ENCODE peak calls at places on chromosomes 3 and 15, in ten cellular contexts. One of them, this sample, is unnamed.

GRCh38 chr3:186966406-186966805 is 36.1 kb downstream of the ST6GAL1 start:
- DNase-seq in HEK293T: no peak
- DNase-seq in choroid plexus epithelial cell: no peak
- DNase-seq in heart left ventricle: no peak
- DNase-seq in hepatic stellate cell: no peak
- DNase-seq in stimulated activated CD8-positive, alpha-beta memory T cell treated with anti-CD3 and anti-CD28 coated beads, Interleukin-12 subunit alpha, Interleukin-12 subunit beta, amount 100 ng/mL, for 1 hour: no peak
- DNase-seq in A172: no peak
- DNase-seq in GF-D8: no peak
- DNase-seq in stimulated activated CD4-positive, alpha-beta T cell treated with anti-CD3 and anti-CD28 coated beads, Interleukin-15, amount 100 ng/mL, for 1 hour: no peak
- DNase-seq in psoas muscle: no peak
- DNase-seq in this sample: no peak

GRCh38 chr3:158727499-158728377 is 4.5 kb downstream of the RARRES1 start:
- DNase-seq in HEK293T: peak
- DNase-seq in hepatic stellate cell: peak
- DNase-seq in stimulated activated CD8-positive, alpha-beta memory T cell treated with anti-CD3 and anti-CD28 coated beads, Interleukin-12 subunit alpha, Interleukin-12 subunit beta, amount 100 ng/mL, for 1 hour: peak
- DNase-seq in GF-D8: peak
- DNase-seq in heart left ventricle: no peak
- DNase-seq in A172: peak
- DNase-seq in choroid plexus epithelial cell: peak
- DNase-seq in psoas muscle: no peak
- DNase-seq in stimulated activated CD4-positive, alpha-beta T cell treated with anti-CD3 and anti-CD28 coated beads, Interleukin-15, amount 100 ng/mL, for 1 hour: no peak
- DNase-seq in this sample: no peak

GRCh38 chr3:140771030-140771677 is 93.3 kb downstream of the TRIM42 start:
- DNase-seq in HEK293T: no peak
- DNase-seq in stimulated activated CD4-positive, alpha-beta T cell treated with anti-CD3 and anti-CD28 coated beads, Interleukin-15, amount 100 ng/mL, for 1 hour: no peak
- DNase-seq in A172: no peak
- DNase-seq in heart left ventricle: no peak
- DNase-seq in hepatic stellate cell: no peak
- DNase-seq in choroid plexus epithelial cell: no peak
- DNase-seq in GF-D8: no peak
- DNase-seq in psoas muscle: no peak
- DNase-seq in stimulated activated CD8-positive, alpha-beta memory T cell treated with anti-CD3 and anti-CD28 coated beads, Interleukin-12 subunit alpha, Interleukin-12 subunit beta, amount 100 ng/mL, for 1 hour: no peak
- DNase-seq in this sample: no peak

GRCh38 chr15:64019764-64020163 is 26.5 kb downstream of the DAPK2 start:
- DNase-seq in heart left ventricle: peak
- DNase-seq in choroid plexus epithelial cell: no peak
- DNase-seq in hepatic stellate cell: no peak
- DNase-seq in psoas muscle: peak
- DNase-seq in A172: no peak
- DNase-seq in stimulated activated CD4-positive, alpha-beta T cell treated with anti-CD3 and anti-CD28 coated beads, Interleukin-15, amount 100 ng/mL, for 1 hour: no peak
- DNase-seq in GF-D8: no peak
- DNase-seq in HEK293T: no peak
- DNase-seq in stimulated activated CD8-positive, alpha-beta memory T cell treated with anti-CD3 and anti-CD28 coated beads, Interleukin-12 subunit alpha, Interleukin-12 subunit beta, amount 100 ng/mL, for 1 hour: no peak
- DNase-seq in this sample: no peak

GRCh38 chr15:71679223-71680078 is 130.9 kb upstream of the NR2E3 start:
- DNase-seq in stimulated activated CD8-positive, alpha-beta memory T cell treated with anti-CD3 and anti-CD28 coated beads, Interleukin-12 subunit alpha, Interleukin-12 subunit beta, amount 100 ng/mL, for 1 hour: no peak
- DNase-seq in HEK293T: no peak
- DNase-seq in GF-D8: no peak
- DNase-seq in hepatic stellate cell: no peak
- DNase-seq in A172: peak
- DNase-seq in heart left ventricle: no peak
- DNase-seq in stimulated activated CD4-positive, alpha-beta T cell treated with anti-CD3 and anti-CD28 coated beads, Interleukin-15, amount 100 ng/mL, for 1 hour: no peak
- DNase-seq in psoas muscle: no peak
- DNase-seq in choroid plexus epithelial cell: peak
- DNase-seq in this sample: no peak

GRCh38 chr3:183149915-183150825 is 12.4 kb downstream of the LAMP3 start:
- DNase-seq in choroid plexus epithelial cell: peak
- DNase-seq in heart left ventricle: no peak
- DNase-seq in GF-D8: no peak
- DNase-seq in stimulated activated CD4-positive, alpha-beta T cell treated with anti-CD3 and anti-CD28 coated beads, Interleukin-15, amount 100 ng/mL, for 1 hour: no peak
- DNase-seq in stimulated activated CD8-positive, alpha-beta memory T cell treated with anti-CD3 and anti-CD28 coated beads, Interleukin-12 subunit alpha, Interleukin-12 subunit beta, amount 100 ng/mL, for 1 hour: no peak
- DNase-seq in HEK293T: no peak
- DNase-seq in A172: no peak
- DNase-seq in hepatic stellate cell: no peak
- DNase-seq in psoas muscle: no peak
- DNase-seq in this sample: no peak

GRCh38 chr15:70406624-70407390 is 309.1 kb upstream of the TLE3 start:
- DNase-seq in stimulated activated CD4-positive, alpha-beta T cell treated with anti-CD3 and anti-CD28 coated beads, Interleukin-15, amount 100 ng/mL, for 1 hour: no peak
- DNase-seq in psoas muscle: no peak
- DNase-seq in GF-D8: no peak
- DNase-seq in heart left ventricle: no peak
- DNase-seq in choroid plexus epithelial cell: no peak
- DNase-seq in hepatic stellate cell: no peak
- DNase-seq in A172: no peak
- DNase-seq in stimulated activated CD8-positive, alpha-beta memory T cell treated with anti-CD3 and anti-CD28 coated beads, Interleukin-12 subunit alpha, Interleukin-12 subunit beta, amount 100 ng/mL, for 1 hour: no peak
- DNase-seq in HEK293T: no peak
- DNase-seq in this sample: no peak

GRCh38 chr3:38404286-38404685 is 49.4 kb upstream of the ACVR2B start:
- DNase-seq in heart left ventricle: peak
- DNase-seq in GF-D8: no peak
- DNase-seq in hepatic stellate cell: no peak
- DNase-seq in stimulated activated CD8-positive, alpha-beta memory T cell treated with anti-CD3 and anti-CD28 coated beads, Interleukin-12 subunit alpha, Interleukin-12 subunit beta, amount 100 ng/mL, for 1 hour: no peak
- DNase-seq in psoas muscle: peak
- DNase-seq in A172: peak
- DNase-seq in choroid plexus epithelial cell: peak
- DNase-seq in stimulated activated CD4-positive, alpha-beta T cell treated with anti-CD3 and anti-CD28 coated beads, Interleukin-15, amount 100 ng/mL, for 1 hour: no peak
- DNase-seq in HEK293T: no peak
- DNase-seq in this sample: no peak

GRCh38 chr3:195873971-195874370 is 34.4 kb downstream of the TNK2 start:
- DNase-seq in choroid plexus epithelial cell: peak
- DNase-seq in stimulated activated CD4-positive, alpha-beta T cell treated with anti-CD3 and anti-CD28 coated beads, Interleukin-15, amount 100 ng/mL, for 1 hour: no peak
- DNase-seq in HEK293T: no peak
- DNase-seq in stimulated activated CD8-positive, alpha-beta memory T cell treated with anti-CD3 and anti-CD28 coated beads, Interleukin-12 subunit alpha, Interleukin-12 subunit beta, amount 100 ng/mL, for 1 hour: no peak
- DNase-seq in GF-D8: no peak
- DNase-seq in heart left ventricle: no peak
- DNase-seq in A172: peak
- DNase-seq in hepatic stellate cell: no peak
- DNase-seq in psoas muscle: peak
- DNase-seq in this sample: no peak

GRCh38 chr15:68910341-68910740 is 20.0 kb upstream of the SPESP1 start:
- DNase-seq in hepatic stellate cell: no peak
- DNase-seq in A172: no peak
- DNase-seq in heart left ventricle: no peak
- DNase-seq in GF-D8: no peak
- DNase-seq in stimulated activated CD8-positive, alpha-beta memory T cell treated with anti-CD3 and anti-CD28 coated beads, Interleukin-12 subunit alpha, Interleukin-12 subunit beta, amount 100 ng/mL, for 1 hour: no peak
- DNase-seq in stimulated activated CD4-positive, alpha-beta T cell treated with anti-CD3 and anti-CD28 coated beads, Interleukin-15, amount 100 ng/mL, for 1 hour: no peak
- DNase-seq in psoas muscle: no peak
- DNase-seq in HEK293T: no peak
- DNase-seq in choroid plexus epithelial cell: no peak
- DNase-seq in this sample: no peak

GRCh38 chr3:117837391-117837790 is 1127.8 kb downstream of the TUSC7 start:
- DNase-seq in heart left ventricle: no peak
- DNase-seq in hepatic stellate cell: no peak
- DNase-seq in stimulated activated CD8-positive, alpha-beta memory T cell treated with anti-CD3 and anti-CD28 coated beads, Interleukin-12 subunit alpha, Interleukin-12 subunit beta, amount 100 ng/mL, for 1 hour: no peak
- DNase-seq in choroid plexus epithelial cell: no peak
- DNase-seq in HEK293T: no peak
- DNase-seq in A172: no peak
- DNase-seq in GF-D8: no peak
- DNase-seq in psoas muscle: no peak
- DNase-seq in stimulated activated CD4-positive, alpha-beta T cell treated with anti-CD3 and anti-CD28 coated beads, Interleukin-15, amount 100 ng/mL, for 1 hour: no peak
- DNase-seq in this sample: no peak

GRCh38 chr3:124119056-124119721 is 127.3 kb upstream of the ROPN1 start:
- DNase-seq in stimulated activated CD8-positive, alpha-beta memory T cell treated with anti-CD3 and anti-CD28 coated beads, Interleukin-12 subunit alpha, Interleukin-12 subunit beta, amount 100 ng/mL, for 1 hour: no peak
- DNase-seq in GF-D8: no peak
- DNase-seq in hepatic stellate cell: peak
- DNase-seq in choroid plexus epithelial cell: peak
- DNase-seq in psoas muscle: no peak
- DNase-seq in stimulated activated CD4-positive, alpha-beta T cell treated with anti-CD3 and anti-CD28 coated beads, Interleukin-15, amount 100 ng/mL, for 1 hour: no peak
- DNase-seq in HEK293T: no peak
- DNase-seq in heart left ventricle: no peak
- DNase-seq in A172: peak
- DNase-seq in this sample: peak

GRCh38 chr15:48565560-48566482 is 79.7 kb downstream of the FBN1 start:
- DNase-seq in A172: peak
- DNase-seq in choroid plexus epithelial cell: peak
- DNase-seq in HEK293T: no peak
- DNase-seq in heart left ventricle: no peak
- DNase-seq in psoas muscle: no peak
- DNase-seq in hepatic stellate cell: peak
- DNase-seq in GF-D8: no peak
- DNase-seq in stimulated activated CD8-positive, alpha-beta memory T cell treated with anti-CD3 and anti-CD28 coated beads, Interleukin-12 subunit alpha, Interleukin-12 subunit beta, amount 100 ng/mL, for 1 hour: no peak
- DNase-seq in stimulated activated CD4-positive, alpha-beta T cell treated with anti-CD3 and anti-CD28 coated beads, Interleukin-15, amount 100 ng/mL, for 1 hour: no peak
- DNase-seq in this sample: no peak

GRCh38 chr3:141399200-141399599 is 30.9 kb downstream of the ZBTB38 start:
- DNase-seq in HEK293T: no peak
- DNase-seq in heart left ventricle: no peak
- DNase-seq in hepatic stellate cell: no peak
- DNase-seq in psoas muscle: no peak
- DNase-seq in stimulated activated CD4-positive, alpha-beta T cell treated with anti-CD3 and anti-CD28 coated beads, Interleukin-15, amount 100 ng/mL, for 1 hour: no peak
- DNase-seq in stimulated activated CD8-positive, alpha-beta memory T cell treated with anti-CD3 and anti-CD28 coated beads, Interleukin-12 subunit alpha, Interleukin-12 subunit beta, amount 100 ng/mL, for 1 hour: no peak
- DNase-seq in A172: no peak
- DNase-seq in GF-D8: no peak
- DNase-seq in choroid plexus epithelial cell: no peak
- DNase-seq in this sample: no peak

GRCh38 chr15:39599871-39600270 is 19.0 kb downstream of the THBS1 start:
- DNase-seq in choroid plexus epithelial cell: no peak
- DNase-seq in stimulated activated CD4-positive, alpha-beta T cell treated with anti-CD3 and anti-CD28 coated beads, Interleukin-15, amount 100 ng/mL, for 1 hour: no peak
- DNase-seq in HEK293T: no peak
- DNase-seq in heart left ventricle: no peak
- DNase-seq in GF-D8: no peak
- DNase-seq in psoas muscle: no peak
- DNase-seq in stimulated activated CD8-positive, alpha-beta memory T cell treated with anti-CD3 and anti-CD28 coated beads, Interleukin-12 subunit alpha, Interleukin-12 subunit beta, amount 100 ng/mL, for 1 hour: no peak
- DNase-seq in hepatic stellate cell: no peak
- DNase-seq in A172: no peak
- DNase-seq in this sample: no peak

GRCh38 chr3:193572426-193572908 is 17.8 kb upstream of the ATP13A4 start:
- DNase-seq in A172: peak
- DNase-seq in heart left ventricle: peak
- DNase-seq in HEK293T: peak
- DNase-seq in stimulated activated CD4-positive, alpha-beta T cell treated with anti-CD3 and anti-CD28 coated beads, Interleukin-15, amount 100 ng/mL, for 1 hour: no peak
- DNase-seq in hepatic stellate cell: peak
- DNase-seq in choroid plexus epithelial cell: peak
- DNase-seq in stimulated activated CD8-positive, alpha-beta memory T cell treated with anti-CD3 and anti-CD28 coated beads, Interleukin-12 subunit alpha, Interleukin-12 subunit beta, amount 100 ng/mL, for 1 hour: peak
- DNase-seq in psoas muscle: peak
- DNase-seq in GF-D8: no peak
- DNase-seq in this sample: peak

GRCh38 chr15:60804986-60805949 is 326.3 kb upstream of the ICE2 start:
- DNase-seq in HEK293T: no peak
- DNase-seq in hepatic stellate cell: no peak
- DNase-seq in stimulated activated CD8-positive, alpha-beta memory T cell treated with anti-CD3 and anti-CD28 coated beads, Interleukin-12 subunit alpha, Interleukin-12 subunit beta, amount 100 ng/mL, for 1 hour: no peak
- DNase-seq in choroid plexus epithelial cell: peak
- DNase-seq in GF-D8: no peak
- DNase-seq in A172: peak
- DNase-seq in psoas muscle: peak
- DNase-seq in heart left ventricle: peak
- DNase-seq in stimulated activated CD4-positive, alpha-beta T cell treated with anti-CD3 and anti-CD28 coated beads, Interleukin-15, amount 100 ng/mL, for 1 hour: no peak
- DNase-seq in this sample: no peak

GRCh38 chr15:75181780-75182179 is 19.9 kb upstream of the C15orf39 start:
- DNase-seq in hepatic stellate cell: no peak
- DNase-seq in stimulated activated CD8-positive, alpha-beta memory T cell treated with anti-CD3 and anti-CD28 coated beads, Interleukin-12 subunit alpha, Interleukin-12 subunit beta, amount 100 ng/mL, for 1 hour: no peak
- DNase-seq in GF-D8: no peak
- DNase-seq in HEK293T: no peak
- DNase-seq in choroid plexus epithelial cell: no peak
- DNase-seq in A172: no peak
- DNase-seq in psoas muscle: no peak
- DNase-seq in heart left ventricle: no peak
- DNase-seq in stimulated activated CD4-positive, alpha-beta T cell treated with anti-CD3 and anti-CD28 coated beads, Interleukin-15, amount 100 ng/mL, for 1 hour: no peak
- DNase-seq in this sample: no peak

GRCh38 chr15:76335851-76336253 is 721 bp upstream of the ISL2 start:
- DNase-seq in HEK293T: peak
- DNase-seq in heart left ventricle: no peak
- DNase-seq in psoas muscle: no peak
- DNase-seq in GF-D8: no peak
- DNase-seq in A172: no peak
- DNase-seq in choroid plexus epithelial cell: no peak
- DNase-seq in stimulated activated CD4-positive, alpha-beta T cell treated with anti-CD3 and anti-CD28 coated beads, Interleukin-15, amount 100 ng/mL, for 1 hour: no peak
- DNase-seq in hepatic stellate cell: peak
- DNase-seq in stimulated activated CD8-positive, alpha-beta memory T cell treated with anti-CD3 and anti-CD28 coated beads, Interleukin-12 subunit alpha, Interleukin-12 subunit beta, amount 100 ng/mL, for 1 hour: no peak
- DNase-seq in this sample: peak

GRCh38 chr15:24645627-24646026 is 29.9 kb upstream of the NPAP1 start:
- DNase-seq in psoas muscle: no peak
- DNase-seq in stimulated activated CD8-positive, alpha-beta memory T cell treated with anti-CD3 and anti-CD28 coated beads, Interleukin-12 subunit alpha, Interleukin-12 subunit beta, amount 100 ng/mL, for 1 hour: no peak
- DNase-seq in stimulated activated CD4-positive, alpha-beta T cell treated with anti-CD3 and anti-CD28 coated beads, Interleukin-15, amount 100 ng/mL, for 1 hour: no peak
- DNase-seq in A172: no peak
- DNase-seq in GF-D8: no peak
- DNase-seq in choroid plexus epithelial cell: no peak
- DNase-seq in HEK293T: no peak
- DNase-seq in hepatic stellate cell: no peak
- DNase-seq in heart left ventricle: no peak
- DNase-seq in this sample: no peak

GRCh38 chr3:64732570-64732969 is 44.8 kb upstream of the ADAMTS9 start:
- DNase-seq in heart left ventricle: no peak
- DNase-seq in choroid plexus epithelial cell: peak
- DNase-seq in psoas muscle: no peak
- DNase-seq in stimulated activated CD4-positive, alpha-beta T cell treated with anti-CD3 and anti-CD28 coated beads, Interleukin-15, amount 100 ng/mL, for 1 hour: no peak
- DNase-seq in GF-D8: no peak
- DNase-seq in hepatic stellate cell: no peak
- DNase-seq in stimulated activated CD8-positive, alpha-beta memory T cell treated with anti-CD3 and anti-CD28 coated beads, Interleukin-12 subunit alpha, Interleukin-12 subunit beta, amount 100 ng/mL, for 1 hour: no peak
- DNase-seq in HEK293T: no peak
- DNase-seq in A172: no peak
- DNase-seq in this sample: no peak

GRCh38 chr3:162719684-162720341 is 1223.2 kb downstream of the OTOL1 start:
- DNase-seq in stimulated activated CD4-positive, alpha-beta T cell treated with anti-CD3 and anti-CD28 coated beads, Interleukin-15, amount 100 ng/mL, for 1 hour: no peak
- DNase-seq in HEK293T: no peak
- DNase-seq in choroid plexus epithelial cell: peak
- DNase-seq in psoas muscle: no peak
- DNase-seq in stimulated activated CD8-positive, alpha-beta memory T cell treated with anti-CD3 and anti-CD28 coated beads, Interleukin-12 subunit alpha, Interleukin-12 subunit beta, amount 100 ng/mL, for 1 hour: no peak
- DNase-seq in hepatic stellate cell: peak
- DNase-seq in heart left ventricle: no peak
- DNase-seq in A172: peak
- DNase-seq in GF-D8: no peak
- DNase-seq in this sample: no peak

GRCh38 chr3:177041021-177041729 is 156.1 kb downstream of the TBL1XR1 start:
- DNase-seq in hepatic stellate cell: no peak
- DNase-seq in GF-D8: no peak
- DNase-seq in HEK293T: no peak
- DNase-seq in heart left ventricle: peak
- DNase-seq in A172: peak
- DNase-seq in choroid plexus epithelial cell: no peak
- DNase-seq in stimulated activated CD8-positive, alpha-beta memory T cell treated with anti-CD3 and anti-CD28 coated beads, Interleukin-12 subunit alpha, Interleukin-12 subunit beta, amount 100 ng/mL, for 1 hour: no peak
- DNase-seq in stimulated activated CD4-positive, alpha-beta T cell treated with anti-CD3 and anti-CD28 coated beads, Interleukin-15, amount 100 ng/mL, for 1 hour: no peak
- DNase-seq in psoas muscle: no peak
- DNase-seq in this sample: no peak

GRCh38 chr3:113546414-113546893 is 14.1 kb downstream of the SIDT1 start:
- DNase-seq in HEK293T: no peak
- DNase-seq in hepatic stellate cell: no peak
- DNase-seq in psoas muscle: no peak
- DNase-seq in GF-D8: no peak
- DNase-seq in stimulated activated CD4-positive, alpha-beta T cell treated with anti-CD3 and anti-CD28 coated beads, Interleukin-15, amount 100 ng/mL, for 1 hour: no peak
- DNase-seq in A172: no peak
- DNase-seq in stimulated activated CD8-positive, alpha-beta memory T cell treated with anti-CD3 and anti-CD28 coated beads, Interleukin-12 subunit alpha, Interleukin-12 subunit beta, amount 100 ng/mL, for 1 hour: no peak
- DNase-seq in choroid plexus epithelial cell: no peak
- DNase-seq in heart left ventricle: no peak
- DNase-seq in this sample: no peak

GRCh38 chr3:106247902-106248684 is 379.3 kb upstream of the CBLB start:
- DNase-seq in stimulated activated CD8-positive, alpha-beta memory T cell treated with anti-CD3 and anti-CD28 coated beads, Interleukin-12 subunit alpha, Interleukin-12 subunit beta, amount 100 ng/mL, for 1 hour: no peak
- DNase-seq in A172: no peak
- DNase-seq in GF-D8: no peak
- DNase-seq in psoas muscle: no peak
- DNase-seq in stimulated activated CD4-positive, alpha-beta T cell treated with anti-CD3 and anti-CD28 coated beads, Interleukin-15, amount 100 ng/mL, for 1 hour: no peak
- DNase-seq in choroid plexus epithelial cell: peak
- DNase-seq in HEK293T: no peak
- DNase-seq in heart left ventricle: no peak
- DNase-seq in hepatic stellate cell: no peak
- DNase-seq in this sample: no peak

GRCh38 chr3:123800352-123800682 is 83.8 kb downstream of the MYLK start:
- DNase-seq in HEK293T: no peak
- DNase-seq in A172: no peak
- DNase-seq in choroid plexus epithelial cell: no peak
- DNase-seq in stimulated activated CD8-positive, alpha-beta memory T cell treated with anti-CD3 and anti-CD28 coated beads, Interleukin-12 subunit alpha, Interleukin-12 subunit beta, amount 100 ng/mL, for 1 hour: no peak
- DNase-seq in psoas muscle: no peak
- DNase-seq in GF-D8: no peak
- DNase-seq in hepatic stellate cell: no peak
- DNase-seq in heart left ventricle: no peak
- DNase-seq in stimulated activated CD4-positive, alpha-beta T cell treated with anti-CD3 and anti-CD28 coated beads, Interleukin-15, amount 100 ng/mL, for 1 hour: no peak
- DNase-seq in this sample: no peak

GRCh38 chr3:61358364-61358763 is 107.1 kb upstream of the FHIT start:
- DNase-seq in heart left ventricle: peak
- DNase-seq in stimulated activated CD8-positive, alpha-beta memory T cell treated with anti-CD3 and anti-CD28 coated beads, Interleukin-12 subunit alpha, Interleukin-12 subunit beta, amount 100 ng/mL, for 1 hour: no peak
- DNase-seq in stimulated activated CD4-positive, alpha-beta T cell treated with anti-CD3 and anti-CD28 coated beads, Interleukin-15, amount 100 ng/mL, for 1 hour: no peak
- DNase-seq in hepatic stellate cell: no peak
- DNase-seq in HEK293T: no peak
- DNase-seq in A172: no peak
- DNase-seq in GF-D8: no peak
- DNase-seq in psoas muscle: peak
- DNase-seq in choroid plexus epithelial cell: peak
- DNase-seq in this sample: no peak

GRCh38 chr15:70061086-70061370 is 36.7 kb downstream of the TLE3 start:
- DNase-seq in psoas muscle: no peak
- DNase-seq in stimulated activated CD8-positive, alpha-beta memory T cell treated with anti-CD3 and anti-CD28 coated beads, Interleukin-12 subunit alpha, Interleukin-12 subunit beta, amount 100 ng/mL, for 1 hour: no peak
- DNase-seq in HEK293T: no peak
- DNase-seq in A172: no peak
- DNase-seq in GF-D8: no peak
- DNase-seq in stimulated activated CD4-positive, alpha-beta T cell treated with anti-CD3 and anti-CD28 coated beads, Interleukin-15, amount 100 ng/mL, for 1 hour: no peak
- DNase-seq in heart left ventricle: no peak
- DNase-seq in hepatic stellate cell: no peak
- DNase-seq in choroid plexus epithelial cell: peak
- DNase-seq in this sample: no peak